ENCODE peak calls at places on chromosome 3, in six cellular contexts. J, D, W, E, K and F are unnamed samples.

GRCh38 chr3:31890007-31890406 is 91.1 kb downstream of the OSBPL10 start:
- DNase-seq in E (no peak), W (no peak), D (no peak), J (no peak), K (no peak), F (no peak)

GRCh38 chr3:27613846-27614500 is 108.2 kb downstream of the EOMES start:
- DNase-seq in K (no peak), D (peak; percentile 56), J (no peak), W (no peak), E (no peak), F (no peak)

GRCh38 chr3:81549831-81550230 is 211.6 kb downstream of the GBE1 start:
- DNase-seq in D (no peak), K (no peak), E (no peak), J (no peak), W (no peak), F (no peak)

GRCh38 chr3:146554168-146554760 is 9.9 kb upstream of the PLSCR1 start:
- DNase-seq in E (no peak), W (no peak), K (no peak), D (no peak), J (no peak), F (no peak)

GRCh38 chr3:55524565-55525244 is 37.6 kb upstream of the WNT5A start:
- DNase-seq in E (peak; percentile 91), J (no peak), D (peak; percentile 69), K (no peak), W (no peak), F (no peak)

GRCh38 chr3:30681276-30682211 is 75.1 kb downstream of the TGFBR2 start:
- DNase-seq in J (no peak), K (no peak), E (no peak), W (peak; percentile 61), D (peak; percentile 71), F (no peak)

GRCh38 chr3:124587053-124587408 is 143.2 kb upstream of the UMPS start:
- DNase-seq in J (no peak), E (peak; percentile 22), D (peak; percentile 4), W (no peak), K (no peak), F (no peak)

GRCh38 chr3:126944089-126944965 is 38.6 kb upstream of the PLXNA1 start:
- DNase-seq in W (no peak), J (no peak), D (no peak), E (no peak), K (peak; percentile 53), F (no peak)

GRCh38 chr3:97817965-97818364 is 3.8 kb upstream of the CRYBG3 start:
- DNase-seq in E (no peak), W (peak; percentile 39), K (no peak), J (no peak), D (no peak), F (no peak)

GRCh38 chr3:50445919-50446318 is 57.5 kb downstream of the CACNA2D2 start:
- DNase-seq in J (no peak), E (no peak), D (no peak), W (no peak), K (no peak), F (no peak)

GRCh38 chr3:32097768-32098167 is 8.7 kb upstream of the GPD1L start:
- DNase-seq in J (no peak), D (no peak), E (no peak), K (no peak), W (no peak), F (no peak)

GRCh38 chr3:42042747-42043115 is 48.4 kb upstream of the TRAK1 start:
- DNase-seq in E (no peak), J (no peak), K (no peak), D (no peak), W (no peak), F (no peak)

GRCh38 chr3:102235679-102236078 is 199.1 kb upstream of the ZPLD1 start:
- DNase-seq in E (no peak), W (no peak), K (no peak), D (peak; percentile 23), J (no peak), F (no peak)

GRCh38 chr3:123732447-123732846 is 147.6 kb upstream of the HACD2 start:
- DNase-seq in D (peak; percentile 74), E (peak; percentile 78), K (no peak), W (no peak), J (no peak), F (no peak)

GRCh38 chr3:67389176-67389575 is 265.2 kb downstream of the SUCLG2 start:
- DNase-seq in W (no peak), D (no peak), J (no peak), E (no peak), K (no peak), F (no peak)

GRCh38 chr3:151675858-151676615 is 57.7 kb upstream of the AADACL2 start:
- DNase-seq in J (no peak), W (no peak), K (no peak), E (no peak), D (peak; percentile 35), F (no peak)

GRCh38 chr3:140378571-140379340 is 299.1 kb upstream of the TRIM42 start:
- DNase-seq in J (no peak), W (no peak), D (no peak), K (no peak), E (no peak), F (no peak)

GRCh38 chr3:86793786-86794185 is 197.2 kb downstream of the VGLL3 start:
- DNase-seq in K (no peak), D (peak; percentile 98), W (peak; percentile 65), J (no peak), E (peak; percentile 92), F (no peak)

GRCh38 chr3:183930069-183930468 is 45.4 kb upstream of the PARL start:
- DNase-seq in J (no peak), K (no peak), E (no peak), W (no peak), D (no peak), F (no peak)

GRCh38 chr3:195012571-195012970 is 258.4 kb downstream of the XXYLT1 start:
- DNase-seq in D (no peak), W (no peak), K (peak; percentile 56), E (no peak), J (no peak), F (no peak)